ENCODE peak calls at places on chromosome 22, in ten cellular contexts. One of them, this sample, is unnamed.

GRCh38 chr22:47195156-47195675 is 432.8 kb downstream of the TBC1D22A start:
- DNase-seq in erythroblast: no peak
- DNase-seq in LoVo: no peak
- DNase-seq in NCI-H774: no peak
- DNase-seq in GM23248: no peak
- DNase-seq in DMS153: no peak
- DNase-seq in NCI-H2081: no peak
- DNase-seq in AG09319: no peak
- DNase-seq in iPS DF 6.9: no peak
- DNase-seq in T47D: no peak
- DNase-seq in this sample: no peak

GRCh38 chr22:45534339-45535192 is 31.9 kb downstream of the FBLN1 start:
- DNase-seq in T47D: no peak
- DNase-seq in GM23248: no peak
- DNase-seq in iPS DF 6.9: no peak
- DNase-seq in NCI-H2081: peak
- DNase-seq in erythroblast: no peak
- DNase-seq in NCI-H774: no peak
- DNase-seq in LoVo: no peak
- DNase-seq in DMS153: peak
- DNase-seq in AG09319: no peak
- DNase-seq in this sample: no peak

GRCh38 chr22:20509344-20510047 is 2.1 kb downstream of the MED15 start:
- DNase-seq in LoVo: peak
- DNase-seq in iPS DF 6.9: no peak
- DNase-seq in NCI-H774: no peak
- DNase-seq in GM23248: peak
- DNase-seq in DMS153: no peak
- DNase-seq in AG09319: peak
- DNase-seq in NCI-H2081: no peak
- DNase-seq in erythroblast: peak
- DNase-seq in T47D: no peak
- DNase-seq in this sample: no peak

GRCh38 chr22:50675553-50676199 is 3.1 kb downstream of the SHANK3 start:
- DNase-seq in iPS DF 6.9: no peak
- DNase-seq in GM23248: no peak
- DNase-seq in AG09319: no peak
- DNase-seq in erythroblast: no peak
- DNase-seq in NCI-H774: no peak
- DNase-seq in DMS153: no peak
- DNase-seq in LoVo: no peak
- DNase-seq in T47D: no peak
- DNase-seq in NCI-H2081: no peak
- DNase-seq in this sample: no peak

GRCh38 chr22:44172370-44173108 is 8.2 kb upstream of the PARVG start:
- DNase-seq in DMS153: peak
- DNase-seq in GM23248: peak
- DNase-seq in iPS DF 6.9: no peak
- DNase-seq in erythroblast: no peak
- DNase-seq in LoVo: no peak
- DNase-seq in NCI-H2081: peak
- DNase-seq in AG09319: no peak
- DNase-seq in NCI-H774: peak
- DNase-seq in T47D: no peak
- DNase-seq in this sample: peak

GRCh38 chr22:49354516-49355205 is 473.0 kb downstream of the BRD1 start:
- DNase-seq in T47D: no peak
- DNase-seq in AG09319: no peak
- DNase-seq in DMS153: no peak
- DNase-seq in erythroblast: no peak
- DNase-seq in GM23248: no peak
- DNase-seq in LoVo: no peak
- DNase-seq in NCI-H774: no peak
- DNase-seq in NCI-H2081: no peak
- DNase-seq in iPS DF 6.9: no peak
- DNase-seq in this sample: no peak

GRCh38 chr22:37126882-37127281 is 17.4 kb upstream of the TMPRSS6 start:
- DNase-seq in AG09319: no peak
- DNase-seq in T47D: no peak
- DNase-seq in iPS DF 6.9: no peak
- DNase-seq in NCI-H774: no peak
- DNase-seq in LoVo: no peak
- DNase-seq in GM23248: no peak
- DNase-seq in NCI-H2081: no peak
- DNase-seq in DMS153: no peak
- DNase-seq in erythroblast: peak
- DNase-seq in this sample: no peak

GRCh38 chr22:50729391-50730012 is 8.5 kb upstream of the ACR start:
- DNase-seq in erythroblast: no peak
- DNase-seq in DMS153: peak
- DNase-seq in iPS DF 6.9: no peak
- DNase-seq in LoVo: no peak
- DNase-seq in AG09319: no peak
- DNase-seq in T47D: no peak
- DNase-seq in NCI-H2081: no peak
- DNase-seq in GM23248: no peak
- DNase-seq in NCI-H774: no peak
- DNase-seq in this sample: no peak

GRCh38 chr22:41021655-41022454 is 70.5 kb upstream of the EP300 start:
- DNase-seq in T47D: no peak
- DNase-seq in GM23248: peak
- DNase-seq in AG09319: no peak
- DNase-seq in NCI-H2081: peak
- DNase-seq in LoVo: peak
- DNase-seq in iPS DF 6.9: no peak
- DNase-seq in NCI-H774: peak
- DNase-seq in erythroblast: peak
- DNase-seq in DMS153: peak
- DNase-seq in this sample: peak

GRCh38 chr22:46588279-46589140 is 31.7 kb upstream of the GRAMD4 start:
- DNase-seq in DMS153: no peak
- DNase-seq in T47D: no peak
- DNase-seq in NCI-H774: no peak
- DNase-seq in iPS DF 6.9: no peak
- DNase-seq in erythroblast: peak
- DNase-seq in LoVo: no peak
- DNase-seq in NCI-H2081: no peak
- DNase-seq in GM23248: no peak
- DNase-seq in AG09319: no peak
- DNase-seq in this sample: no peak

GRCh38 chr22:20951932-20952380 is 15.1 kb upstream of the AIFM3 start:
- DNase-seq in erythroblast: no peak
- DNase-seq in DMS153: no peak
- DNase-seq in LoVo: no peak
- DNase-seq in AG09319: no peak
- DNase-seq in GM23248: no peak
- DNase-seq in T47D: no peak
- DNase-seq in iPS DF 6.9: no peak
- DNase-seq in NCI-H2081: no peak
- DNase-seq in NCI-H774: no peak
- DNase-seq in this sample: no peak

GRCh38 chr22:46619240-46619829 is 851 bp upstream of the GRAMD4 start:
- DNase-seq in DMS153: no peak
- DNase-seq in GM23248: no peak
- DNase-seq in iPS DF 6.9: no peak
- DNase-seq in LoVo: no peak
- DNase-seq in T47D: no peak
- DNase-seq in NCI-H2081: no peak
- DNase-seq in AG09319: no peak
- DNase-seq in erythroblast: no peak
- DNase-seq in NCI-H774: no peak
- DNase-seq in this sample: no peak

GRCh38 chr22:43185860-43186261 is 1.1 kb downstream of the TTLL12 start:
- DNase-seq in LoVo: peak
- DNase-seq in DMS153: no peak
- DNase-seq in iPS DF 6.9: no peak
- DNase-seq in T47D: peak
- DNase-seq in AG09319: no peak
- DNase-seq in NCI-H774: no peak
- DNase-seq in GM23248: peak
- DNase-seq in erythroblast: peak
- DNase-seq in NCI-H2081: peak
- DNase-seq in this sample: peak

GRCh38 chr22:43094551-43094950 is 5.4 kb upstream of the TTLL1 start:
- DNase-seq in GM23248: no peak
- DNase-seq in erythroblast: no peak
- DNase-seq in T47D: no peak
- DNase-seq in NCI-H2081: no peak
- DNase-seq in LoVo: no peak
- DNase-seq in AG09319: no peak
- DNase-seq in iPS DF 6.9: no peak
- DNase-seq in NCI-H774: no peak
- DNase-seq in DMS153: peak
- DNase-seq in this sample: no peak

GRCh38 chr22:37018815-37019308 is 385 bp downstream of the TST start:
- DNase-seq in iPS DF 6.9: no peak
- DNase-seq in GM23248: peak
- DNase-seq in DMS153: no peak
- DNase-seq in AG09319: no peak
- DNase-seq in erythroblast: peak
- DNase-seq in NCI-H2081: no peak
- DNase-seq in LoVo: peak
- DNase-seq in NCI-H774: no peak
- DNase-seq in T47D: no peak
- DNase-seq in this sample: no peak

GRCh38 chr22:41479671-41480396 is 10.9 kb downstream of the ACO2 start:
- DNase-seq in erythroblast: no peak
- DNase-seq in LoVo: no peak
- DNase-seq in NCI-H774: no peak
- DNase-seq in NCI-H2081: no peak
- DNase-seq in iPS DF 6.9: no peak
- DNase-seq in T47D: no peak
- DNase-seq in AG09319: no peak
- DNase-seq in GM23248: peak
- DNase-seq in DMS153: no peak
- DNase-seq in this sample: no peak

GRCh38 chr22:36332623-36333331 is 55.0 kb downstream of the MYH9 start:
- DNase-seq in T47D: no peak
- DNase-seq in NCI-H774: no peak
- DNase-seq in DMS153: no peak
- DNase-seq in GM23248: peak
- DNase-seq in erythroblast: peak
- DNase-seq in AG09319: no peak
- DNase-seq in LoVo: peak
- DNase-seq in NCI-H2081: no peak
- DNase-seq in iPS DF 6.9: no peak
- DNase-seq in this sample: peak

GRCh38 chr22:19065929-19066328 is 56.3 kb downstream of the DGCR2 start:
- DNase-seq in DMS153: no peak
- DNase-seq in GM23248: no peak
- DNase-seq in T47D: no peak
- DNase-seq in iPS DF 6.9: no peak
- DNase-seq in erythroblast: no peak
- DNase-seq in AG09319: no peak
- DNase-seq in NCI-H2081: no peak
- DNase-seq in NCI-H774: no peak
- DNase-seq in LoVo: no peak
- DNase-seq in this sample: no peak

GRCh38 chr22:47698906-47699305 is 936.5 kb downstream of the TBC1D22A start:
- DNase-seq in DMS153: no peak
- DNase-seq in NCI-H2081: no peak
- DNase-seq in T47D: no peak
- DNase-seq in iPS DF 6.9: no peak
- DNase-seq in LoVo: no peak
- DNase-seq in AG09319: no peak
- DNase-seq in NCI-H774: no peak
- DNase-seq in GM23248: no peak
- DNase-seq in erythroblast: no peak
- DNase-seq in this sample: no peak

GRCh38 chr22:30250039-30250565 is 3.5 kb upstream of the LIF start:
- DNase-seq in LoVo: no peak
- DNase-seq in erythroblast: no peak
- DNase-seq in DMS153: no peak
- DNase-seq in NCI-H2081: no peak
- DNase-seq in NCI-H774: no peak
- DNase-seq in GM23248: no peak
- DNase-seq in AG09319: no peak
- DNase-seq in T47D: no peak
- DNase-seq in iPS DF 6.9: no peak
- DNase-seq in this sample: no peak

GRCh38 chr22:42717197-42717967 is 3.3 kb downstream of the A4GALT start:
- DNase-seq in GM23248: peak
- DNase-seq in iPS DF 6.9: no peak
- DNase-seq in DMS153: peak
- DNase-seq in NCI-H2081: no peak
- DNase-seq in T47D: no peak
- DNase-seq in NCI-H774: no peak
- DNase-seq in LoVo: peak
- DNase-seq in erythroblast: peak
- DNase-seq in AG09319: no peak
- DNase-seq in this sample: no peak

GRCh38 chr22:27206001-27206746 is 548.8 kb downstream of the MIAT start:
- DNase-seq in T47D: no peak
- DNase-seq in iPS DF 6.9: no peak
- DNase-seq in GM23248: peak
- DNase-seq in AG09319: no peak
- DNase-seq in LoVo: no peak
- DNase-seq in NCI-H774: no peak
- DNase-seq in NCI-H2081: no peak
- DNase-seq in DMS153: no peak
- DNase-seq in erythroblast: no peak
- DNase-seq in this sample: no peak

GRCh38 chr22:35446365-35446764 is 46.4 kb downstream of the MCM5 start:
- DNase-seq in NCI-H774: no peak
- DNase-seq in T47D: no peak
- DNase-seq in NCI-H2081: no peak
- DNase-seq in erythroblast: no peak
- DNase-seq in iPS DF 6.9: no peak
- DNase-seq in DMS153: no peak
- DNase-seq in AG09319: no peak
- DNase-seq in GM23248: peak
- DNase-seq in LoVo: no peak
- DNase-seq in this sample: no peak